ENCODE peak calls at places on chromosomes 16 and 17, in eight cellular contexts. U, C, D, T, S, H, B and G are unnamed samples.

GRCh38 chr16:89701425-89702406 is at the start of gene SPATA2L:
- DNase-seq in H (peak; percentile 98), B (peak; percentile 91), D (peak; percentile 72), T (peak; percentile 98), S (peak; percentile 95), C (peak; percentile 88), U (peak; percentile 73), G (peak; percentile 95)

GRCh38 chr16:88685156-88686061 is 898 bp downstream of the SNAI3 start:
- DNase-seq in H (peak; percentile 52), C (peak; percentile 86), T (peak; percentile 65), U (no peak), D (peak; percentile 31), B (no peak), S (peak; percentile 25), G (no peak)

GRCh38 chr16:66945939-66946338 is 10.6 kb downstream of the CES2 start:
- DNase-seq in C (no peak), D (no peak), B (no peak), U (no peak), S (no peak), T (no peak), H (no peak), G (no peak)

GRCh38 chr17:36856169-36856568 is 81.1 kb upstream of the LHX1 start:
- DNase-seq in H (no peak), U (no peak), T (no peak), D (no peak), B (peak; percentile 26), C (no peak), S (peak; percentile 89), G (no peak)

GRCh38 chr17:10192500-10192899 is 5.9 kb downstream of the GAS7 start:
- DNase-seq in B (no peak), H (no peak), U (no peak), S (no peak), T (no peak), C (peak; percentile 30), D (no peak), G (no peak)

GRCh38 chr17:48055531-48056245 is 7.5 kb downstream of the NFE2L1 start:
- DNase-seq in U (peak; percentile 38), T (peak; percentile 83), D (peak; percentile 47), C (peak; percentile 86), B (no peak), S (peak; percentile 52), H (peak; percentile 33), G (peak; percentile 73)

GRCh38 chr16:11016993-11017392 is 72.6 kb downstream of the CLEC16A start:
- DNase-seq in H (no peak), B (peak; percentile 67), D (peak; percentile 75), S (peak; percentile 93), T (no peak), C (peak; percentile 79), U (no peak), G (peak; percentile 32)

GRCh38 chr16:87877942-87878507 is 8.7 kb upstream of the SLC7A5 start:
- DNase-seq in C (peak; percentile 45), D (no peak), T (peak; percentile 73), H (no peak), B (no peak), S (no peak), U (no peak), G (no peak)

GRCh38 chr16:72384651-72385050 is 212.7 kb upstream of the PMFBP1 start:
- DNase-seq in T (no peak), C (no peak), S (no peak), H (no peak), D (no peak), U (no peak), B (no peak), G (no peak)

GRCh38 chr16:60636117-60636516 is 1400.1 kb downstream of the CDH8 start:
- DNase-seq in B (peak; percentile 20), C (no peak), D (no peak), H (no peak), U (no peak), T (no peak), S (peak; percentile 54), G (no peak)

GRCh38 chr17:62627219-62627903 is at the start of gene MRC2:
- DNase-seq in S (peak; percentile 67), U (no peak), D (peak; percentile 90), T (no peak), B (peak; percentile 58), C (peak; percentile 95), H (peak; percentile 83), G (peak; percentile 31)

GRCh38 chr17:13587487-13588338 is 14.0 kb downstream of the HS3ST3A1 start:
- DNase-seq in B (no peak), H (no peak), U (no peak), D (peak; percentile 67), T (no peak), C (peak; percentile 69), S (no peak), G (no peak)

GRCh38 chr16:30394603-30395154 is 541 bp upstream of the ZNF48 start:
- DNase-seq in D (peak; percentile 62), H (peak; percentile 87), C (peak; percentile 66), S (no peak), U (no peak), B (no peak), T (no peak), G (no peak)

GRCh38 chr17:34764716-34765115 is 185.3 kb downstream of the TMEM132E start:
- DNase-seq in B (no peak), U (no peak), D (no peak), C (no peak), T (no peak), S (no peak), H (peak; percentile 50), G (no peak)

GRCh38 chr17:48012151-48012520 is 25.5 kb downstream of the COPZ2 start:
- DNase-seq in H (peak; percentile 94), D (no peak), C (peak; percentile 64), T (peak; percentile 89), B (peak; percentile 33), S (no peak), U (no peak), G (no peak)

GRCh38 chr17:82863941-82864720 is 24.3 kb upstream of the ZNF750 start:
- DNase-seq in C (peak; percentile 88), U (peak; percentile 97), T (peak; percentile 75), H (no peak), S (peak; percentile 57), B (peak; percentile 16), D (peak; percentile 91), G (peak; percentile 68)

GRCh38 chr17:47413872-47414271 is 90.1 kb downstream of the EFCAB13 start:
- DNase-seq in H (no peak), B (no peak), U (no peak), S (no peak), D (no peak), C (peak; percentile 40), T (no peak), G (no peak)

GRCh38 chr16:6112700-6113099 is 1015.1 kb upstream of the EEF2KMT start:
- DNase-seq in D (no peak), H (no peak), B (no peak), U (no peak), C (no peak), S (no peak), T (no peak), G (no peak)

GRCh38 chr16:25676820-25677219 is 14.9 kb upstream of the HS3ST4 start:
- DNase-seq in S (no peak), B (no peak), T (no peak), H (no peak), D (no peak), U (no peak), C (no peak), G (no peak)

GRCh38 chr16:85431431-85432124 is 181.5 kb upstream of the GSE1 start:
- DNase-seq in H (no peak), C (no peak), T (no peak), U (no peak), S (no peak), B (no peak), D (peak; percentile 21), G (no peak)

DNA sequence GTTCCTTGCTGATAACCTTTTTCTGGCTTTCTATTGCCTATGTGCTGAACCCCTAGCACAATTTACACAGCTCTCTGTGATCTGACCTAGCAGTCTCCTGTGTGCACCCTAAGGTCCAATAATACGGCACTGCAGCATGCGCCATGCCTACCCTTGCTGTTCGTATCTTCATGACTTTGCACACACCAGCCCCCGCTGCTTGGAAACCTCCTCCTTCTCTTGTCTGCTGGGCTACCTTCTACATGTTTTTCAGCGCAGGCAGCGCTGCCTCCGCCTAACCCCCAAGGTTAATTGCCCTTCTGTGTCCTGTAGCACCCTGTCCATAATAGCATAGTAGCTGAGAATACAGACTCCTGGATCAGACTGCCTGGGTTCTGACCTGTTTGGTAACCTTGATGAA is 1.4 kb downstream of the STARD3 start:
- DNase-seq in C (no peak), H (no peak), S (no peak), U (no peak), D (no peak), B (no peak), T (no peak), G (no peak)
- H4K20me1 ChIP-seq in C (no peaks in the 10 kb centered on the region), H (peaks cover 56% of the 10 kb centered on the region), S (no peaks in the 10 kb centered on the region), U (peaks cover 3% of the 10 kb centered on the region), D (peaks cover 1% of the 10 kb centered on the region), B (no peaks in the 10 kb centered on the region), T (peaks cover 8% of the 10 kb centered on the region), G (no peaks in the 10 kb centered on the region)

DNA sequence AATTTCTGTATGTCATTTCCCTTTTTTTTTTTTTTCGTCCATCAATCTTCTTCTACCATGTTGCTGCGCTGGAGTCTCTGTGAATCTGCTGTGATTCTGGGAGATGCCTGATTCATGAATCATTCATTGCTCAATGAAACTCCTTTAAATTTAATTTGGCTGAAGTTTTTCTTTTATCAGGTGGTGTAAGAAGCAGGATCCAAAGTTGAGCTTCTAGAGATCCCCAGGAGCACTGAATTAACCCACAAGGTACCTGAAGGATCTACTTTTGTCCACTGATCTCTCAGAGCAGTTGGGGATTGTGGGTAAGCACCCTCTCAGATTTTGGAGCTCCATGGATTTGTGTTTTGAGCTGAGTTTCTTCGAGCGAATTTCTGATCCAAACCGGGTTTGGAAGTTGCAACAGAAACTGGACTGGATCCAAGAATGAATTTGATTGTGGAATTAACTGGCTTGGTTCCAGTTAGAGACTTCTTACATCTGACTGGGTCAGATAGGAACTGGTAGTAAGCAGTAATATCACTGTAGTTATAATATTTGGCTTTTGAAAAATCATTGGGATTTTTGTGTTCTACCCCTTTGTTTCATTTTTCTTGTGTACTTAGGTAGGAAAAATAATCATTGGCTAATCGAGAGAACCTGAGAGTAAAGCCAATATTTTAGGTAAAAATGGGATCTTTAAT is 447.8 kb upstream of the TOM1L1 start:
- DNase-seq in S (no peak), D (no peak), B (no peak), H (no peak), U (no peak), T (no peak), C (peak; percentile 0), G (no peak)
- H3K9me3 ChIP-seq in S (peaks cover 5% of the 10 kb centered on the region), D (no peaks in the 10 kb centered on the region), B (peaks cover 56% of the 10 kb centered on the region), H (peaks cover 30% of the 10 kb centered on the region), U (no peaks in the 10 kb centered on the region), T (peaks cover 16% of the 10 kb centered on the region), C (peaks cover 6% of the 10 kb centered on the region), G (peaks cover 56% of the 10 kb centered on the region)

GRCh38 chr16:69615528-69615927 is 49.8 kb downstream of the NFAT5 start:
- DNase-seq in H (no peak), U (no peak), T (no peak), C (no peak), B (no peak), S (no peak), D (no peak), G (no peak)
- H4K20me1 ChIP-seq in H (peaks cover 8% of the 10 kb centered on the region), U (no peaks in the 10 kb centered on the region), T (peaks cover 6% of the 10 kb centered on the region), C (peaks cover 16% of the 10 kb centered on the region), B (no peaks in the 10 kb centered on the region), S (no peaks in the 10 kb centered on the region), D (peaks cover 3% of the 10 kb centered on the region), G (peaks cover 29% of the 10 kb centered on the region)

GRCh38 chr16:65772134-65772732 is 594.3 kb upstream of the CDH5 start:
- DNase-seq in H (no peak), B (no peak), D (no peak), C (no peak), T (no peak), U (no peak), S (no peak), G (no peak)
- H3K9me3 ChIP-seq in H (peaks cover 8% of the 10 kb centered on the region), B (no peaks in the 10 kb centered on the region), D (no peaks in the 10 kb centered on the region), C (no peaks in the 10 kb centered on the region), T (peaks cover 29% of the 10 kb centered on the region), U (no peaks in the 10 kb centered on the region), S (peaks cover 27% of the 10 kb centered on the region), G (no peaks in the 10 kb centered on the region)